ENCODE peak calls at places on chromosomes 3 and 15, in nine cellular contexts. L, D, A, N, I, V, U, H and P are unnamed samples.

GRCh38 chr15:101579766-101580165 is 72.4 kb downstream of the TM2D3 start:
- DNase-seq in L (peak; percentile 88), D (no peak), A (no peak), N (no peak), I (peak; percentile 88), V (no peak), U (no peak), H (no peak), P (no peak)

GRCh38 chr3:181354140-181354539 is 357.6 kb upstream of the SOX2 start:
- DNase-seq in L (no peak), D (no peak), A (no peak), N (no peak), I (no peak), V (no peak), U (no peak), H (no peak), P (no peak)

GRCh38 chr3:125045965-125046364 is 9.8 kb downstream of the HEG1 start:
- DNase-seq in L (peak; percentile 40), D (no peak), A (no peak), N (no peak), I (peak; percentile 63), V (no peak), U (no peak), H (no peak), P (no peak)

GRCh38 chr15:30953731-30954378 is 37.6 kb downstream of the MTMR10 start:
- DNase-seq in L (peak; percentile 91), D (no peak), A (no peak), N (no peak), I (peak; percentile 87), V (no peak), U (no peak), H (peak; percentile 25), P (no peak)

GRCh38 chr3:125434582-125435011 is 59.5 kb upstream of the ZNF148 start:
- DNase-seq in L (no peak), D (no peak), A (no peak), N (no peak), I (no peak), V (no peak), U (no peak), H (no peak), P (no peak)

GRCh38 chr3:105368575-105369500 is 2.1 kb downstream of the ALCAM start:
- DNase-seq in L (peak; percentile 90), D (no peak), A (peak; percentile 57), N (peak; percentile 70), I (peak; percentile 95), V (peak; percentile 70), U (peak; percentile 69), H (peak; percentile 11), P (peak; percentile 58)

GRCh38 chr3:156412600-156412999 is 142.3 kb downstream of the SSR3 start:
- DNase-seq in L (no peak), D (no peak), A (no peak), N (no peak), I (no peak), V (no peak), U (no peak), H (no peak), P (no peak)

GRCh38 chr3:42665050-42665878 is 11.8 kb downstream of the ZBTB47 start:
- DNase-seq in L (no peak), D (no peak), A (no peak), N (peak; percentile 65), I (no peak), V (peak; percentile 76), U (no peak), H (no peak), P (no peak)

GRCh38 chr3:77321646-77322045 is 281.7 kb downstream of the ROBO2 start:
- DNase-seq in L (peak; percentile 52), D (no peak), A (no peak), N (no peak), I (peak; percentile 2), V (no peak), U (no peak), H (no peak), P (no peak)

GRCh38 chr3:143314291-143315093 is 194.9 kb downstream of the CHST2 start:
- DNase-seq in L (no peak), D (no peak), A (no peak), N (no peak), I (no peak), V (no peak), U (no peak), H (no peak), P (no peak)

GRCh38 chr3:111980716-111981456 is 2.1 kb downstream of the ABHD10 start:
- DNase-seq in L (no peak), D (no peak), A (no peak), N (no peak), I (no peak), V (no peak), U (no peak), H (no peak), P (no peak)

DNA sequence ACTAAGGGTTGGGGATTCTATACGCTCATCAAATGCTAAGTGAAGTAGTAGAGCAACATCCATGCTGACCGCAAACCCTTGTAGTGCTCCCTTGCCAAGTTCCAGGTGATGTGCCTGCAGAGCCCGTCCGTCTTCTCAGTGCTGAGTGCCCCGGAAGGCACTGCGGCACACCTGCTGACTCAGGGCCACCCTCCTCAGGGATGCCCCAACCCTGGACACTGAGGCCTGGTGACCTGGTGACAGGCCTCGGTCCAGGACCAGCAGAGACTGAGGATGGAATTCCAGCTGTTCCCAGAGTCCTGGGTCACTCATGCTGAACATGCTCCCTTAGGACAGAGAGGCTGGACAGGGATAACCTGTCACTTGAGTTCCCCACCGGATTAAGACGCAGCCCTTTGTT is 422.5 kb downstream of the OCA2 start:
- DNase-seq in L (no peak), D (no peak), A (no peak), N (no peak), I (no peak), V (no peak), U (no peak), H (no peak), P (no peak)
- H3K9me3 ChIP-seq in L (no peaks in the 10 kb centered on the region), D (peaks cover 1% of the 10 kb centered on the region), A (no peaks in the 10 kb centered on the region), N (no peaks in the 10 kb centered on the region), I (peaks cover 55% of the 10 kb centered on the region), V (peaks cover 1% of the 10 kb centered on the region), U (no peaks in the 10 kb centered on the region), H (no peaks in the 10 kb centered on the region), P (no peaks in the 10 kb centered on the region)

GRCh38 chr15:25051399-25052154 is 96.8 kb downstream of the SNRPN start:
- DNase-seq in L (no peak), D (no peak), A (no peak), N (peak; percentile 28), I (no peak), V (peak; percentile 36), U (no peak), H (no peak), P (no peak)
- H3K9me3 ChIP-seq in L (peaks cover 63% of the 10 kb centered on the region), D (no peaks in the 10 kb centered on the region), A (peaks cover 75% of the 10 kb centered on the region), N (peaks cover 99% of the 10 kb centered on the region), I (peaks cover 86% of the 10 kb centered on the region), V (peaks cover 75% of the 10 kb centered on the region), U (peaks cover 85% of the 10 kb centered on the region), H (peaks cover 14% of the 10 kb centered on the region), P (peaks cover 53% of the 10 kb centered on the region)

DNA sequence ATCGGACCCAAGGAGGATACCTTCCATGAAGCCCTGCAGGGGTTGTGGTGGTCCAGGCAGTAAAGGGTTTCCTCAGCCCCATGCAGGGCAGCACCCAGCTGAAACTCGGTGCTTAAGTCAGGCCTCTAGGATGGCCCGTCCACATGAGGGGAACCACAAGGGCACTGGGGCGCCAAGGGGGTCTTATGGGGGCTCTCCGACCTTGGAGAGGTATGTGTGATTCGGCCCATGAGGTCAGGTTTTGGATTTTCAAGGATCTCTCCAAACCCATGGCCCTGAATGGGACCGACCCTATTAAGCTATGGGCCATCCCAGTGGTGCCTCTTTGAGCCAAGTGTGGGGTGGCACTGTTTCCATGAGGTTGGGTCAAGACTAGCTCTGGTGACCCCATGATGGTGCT is 233.3 kb downstream of the SNRPN start:
- DNase-seq in L (no peak), D (no peak), A (no peak), N (peak; percentile 53), I (no peak), V (no peak), U (no peak), H (no peak), P (no peak)
- H3K9me3 ChIP-seq in L (no peaks in the 10 kb centered on the region), D (peaks cover 10% of the 10 kb centered on the region), A (no peaks in the 10 kb centered on the region), N (peaks cover 66% of the 10 kb centered on the region), I (peaks cover 58% of the 10 kb centered on the region), V (no peaks in the 10 kb centered on the region), U (no peaks in the 10 kb centered on the region), H (no peaks in the 10 kb centered on the region), P (no peaks in the 10 kb centered on the region)

GRCh38 chr15:20348900-20349773 is 192.5 kb downstream of the GOLGA6L6 start:
- DNase-seq in L (no peak), D (no peak), A (no peak), N (peak; percentile 69), I (no peak), V (peak; percentile 83), U (no peak), H (no peak), P (no peak)

GRCh38 chr15:20353966-20354883 is 187.4 kb downstream of the GOLGA6L6 start:
- DNase-seq in L (no peak), D (no peak), A (no peak), N (peak; percentile 63), I (no peak), V (peak; percentile 79), U (no peak), H (peak; percentile 15), P (no peak)

GRCh38 chr15:20352241-20353200 is 189.1 kb downstream of the GOLGA6L6 start:
- DNase-seq in L (no peak), D (no peak), A (no peak), N (peak; percentile 63), I (no peak), V (peak; percentile 80), U (no peak), H (no peak), P (no peak)

GRCh38 chr15:20349774-20350498 is 191.7 kb downstream of the GOLGA6L6 start:
- DNase-seq in L (no peak), D (no peak), A (no peak), N (peak; percentile 66), I (no peak), V (peak; percentile 85), U (no peak), H (no peak), P (no peak)

DNA sequence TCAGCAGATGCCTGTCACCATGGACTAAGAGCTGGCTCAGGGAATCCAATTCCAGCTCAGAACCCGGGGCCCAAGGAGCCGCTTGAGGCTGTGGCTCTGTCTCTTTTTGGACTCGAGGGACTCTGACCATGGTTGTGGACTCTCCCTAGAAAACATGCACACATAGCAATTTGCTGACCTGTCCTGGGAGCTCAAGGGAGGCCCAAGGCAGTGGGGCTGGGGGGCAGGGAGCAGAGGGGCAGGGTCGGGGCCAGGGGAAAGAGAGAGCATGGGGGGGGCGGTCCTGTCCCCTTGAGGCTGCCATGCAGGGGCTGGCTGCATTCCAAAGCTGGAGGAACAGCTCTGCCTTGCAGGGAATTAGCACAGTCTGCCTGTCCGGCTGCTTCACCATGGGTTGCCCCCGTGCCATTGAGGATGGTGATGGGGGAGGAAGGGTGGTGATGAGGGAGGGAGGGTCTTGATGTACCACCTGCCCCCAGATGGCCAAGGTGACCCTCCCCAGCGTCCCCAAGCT is 190.1 kb downstream of the GOLGA6L6 start:
- DNase-seq in L (no peak), D (no peak), A (no peak), N (peak; percentile 63), I (no peak), V (peak; percentile 84), U (no peak), H (no peak), P (no peak)
- H3K9me3 ChIP-seq in L (peaks cover 15% of the 10 kb centered on the region), D (peaks cover 60% of the 10 kb centered on the region), A (no peaks in the 10 kb centered on the region), N (peaks cover 12% of the 10 kb centered on the region), I (peaks cover 21% of the 10 kb centered on the region), V (peaks cover 2% of the 10 kb centered on the region), U (no peaks in the 10 kb centered on the region), H (no peaks in the 10 kb centered on the region), P (no peaks in the 10 kb centered on the region)